ENCODE peak calls at places on chromosomes 5 and 9, in nine cellular contexts. P is PC-9, D is psoas muscle, M is OCI-LY7, K is lung, F is PC-3, O is SJSA1, W is tibial nerve, I is GM23338. X is an unnamed sample. For H3K4me1, the result is how much of the 10 kb centered on the place peaks cover.

GRCh38 chr9:96021616-96022444 is 146.3 kb downstream of the ERCC6L2 start:
- DNase-seq in P (no peak), D (no peak), M (no peak), K (no peak), F (no peak), O (no peak), W (no peak), I (peak), X (no peak)

GRCh38 chr5:6632324-6632930 is 417 bp downstream of the NSUN2 start:
- DNase-seq in P (no peak), D (no peak), M (peak), K (peak), F (peak), O (peak), W (no peak), I (peak), X (no peak)

GRCh38 chr5:140570058-140570457 is 5.4 kb downstream of the SLC35A4 start:
- DNase-seq in P (no peak), D (no peak), M (no peak), K (no peak), F (no peak), O (no peak), W (no peak), I (no peak), X (no peak)

GRCh38 chr9:124295097-124295794 is 37.5 kb downstream of the NEK6 start:
- DNase-seq in P (no peak), D (no peak), M (no peak), K (no peak), F (no peak), O (no peak), W (no peak), I (no peak), X (no peak)

GRCh38 chr5:143245929-143246561 is 157.4 kb downstream of the NR3C1 start:
- DNase-seq in P (peak), D (peak), M (no peak), K (no peak), F (peak), O (peak), W (no peak), I (no peak), X (no peak)

GRCh38 chr9:16515879-16516289 is 354.6 kb downstream of the BNC2 start:
- DNase-seq in P (no peak), D (no peak), M (no peak), K (no peak), F (no peak), O (no peak), W (peak), I (peak), X (peak)

GRCh38 chr9:16809912-16810610 is 60.4 kb downstream of the BNC2 start:
- DNase-seq in P (peak), D (no peak), M (no peak), K (no peak), F (peak), O (no peak), W (no peak), I (peak), X (peak)

GRCh38 chr9:91558879-91559278 is 135.2 kb upstream of the NFIL3 start:
- DNase-seq in P (no peak), D (no peak), M (no peak), K (no peak), F (no peak), O (no peak), W (no peak), I (no peak), X (no peak)

GRCh38 chr5:132190161-132190817 is 37.4 kb downstream of the P4HA2 start:
- DNase-seq in P (peak), D (no peak), M (peak), K (no peak), F (peak), O (peak), W (peak), I (peak), X (no peak)

GRCh38 chr5:26813235-26813634 is 225.2 kb downstream of the CDH9 start:
- DNase-seq in P (no peak), D (no peak), M (no peak), K (no peak), F (no peak), O (no peak), W (no peak), I (no peak), X (no peak)

GRCh38 chr9:13139641-13140171 is 139.8 kb downstream of the MPDZ start:
- DNase-seq in P (peak), D (no peak), M (no peak), K (no peak), F (peak), O (peak), W (no peak), I (peak), X (no peak)

GRCh38 chr5:107580902-107581823 is 89.6 kb downstream of the EFNA5 start:
- DNase-seq in P (no peak), D (no peak), M (no peak), K (no peak), F (no peak), O (no peak), W (no peak), I (no peak), X (no peak)

GRCh38 chr5:65620021-65620420 is 4.1 kb downstream of the TRIM23 start:
- DNase-seq in P (no peak), D (no peak), M (no peak), K (no peak), F (no peak), O (no peak), W (no peak), I (no peak), X (no peak)

GRCh38 chr9:99966720-99967119 is 60.3 kb downstream of the STX17 start:
- DNase-seq in P (peak), D (no peak), M (no peak), K (no peak), F (peak), O (no peak), W (no peak), I (peak), X (peak)

GRCh38 chr5:127042593-127042992 is 12.2 kb upstream of the MARCHF3 start:
- DNase-seq in P (no peak), D (no peak), M (peak), K (no peak), F (no peak), O (no peak), W (no peak), I (peak), X (no peak)

GRCh38 chr5:29337030-29337429 is 1856.5 kb upstream of the CDH6 start:
- DNase-seq in P (no peak), D (no peak), M (no peak), K (no peak), F (no peak), O (no peak), W (no peak), I (no peak), X (no peak)

GRCh38 chr5:132044207-132044606 is 16.2 kb upstream of the IL3 start:
- DNase-seq in P (no peak), D (no peak), M (no peak), K (no peak), F (no peak), O (peak), W (no peak), I (no peak), X (no peak)

GRCh38 chr5:130400091-130400490 is 495.8 kb downstream of the CHSY3 start:
- DNase-seq in P (no peak), D (no peak), M (no peak), K (no peak), F (peak), O (no peak), W (no peak), I (no peak), X (no peak)

GRCh38 chr9:107480386-107480789 is 9.2 kb downstream of the KLF4 start:
- DNase-seq in P (peak), D (peak), M (no peak), K (peak), F (peak), O (no peak), W (peak), I (no peak), X (no peak)

GRCh38 chr5:55668356-55668755 is 43.8 kb downstream of the SLC38A9 start:
- DNase-seq in P (peak), D (no peak), M (peak), K (no peak), F (peak), O (peak), W (no peak), I (no peak), X (no peak)

GRCh38 chr5:43017438-43017820 is 22.7 kb downstream of the ANXA2R start:
- DNase-seq in P (no peak), D (peak), M (peak), K (no peak), F (peak), O (peak), W (no peak), I (no peak), X (no peak)

GRCh38 chr9:133956520-133957076 is 35.5 kb downstream of the VAV2 start:
- DNase-seq in P (peak), D (peak), M (peak), K (no peak), F (no peak), O (no peak), W (no peak), I (peak), X (no peak)

GRCh38 chr5:10546186-10546585 is 17.7 kb upstream of the ANKRD33B start:
- DNase-seq in P (no peak), D (no peak), M (no peak), K (no peak), F (no peak), O (no peak), W (no peak), I (no peak), X (no peak)

GRCh38 chr5:74895906-74896305 is 29.7 kb upstream of the FAM169A start:
- DNase-seq in P (no peak), D (no peak), M (no peak), K (peak), F (peak), O (peak), W (peak), I (no peak), X (no peak)

GRCh38 chr5:45695011-45695667 is 1.0 kb downstream of the HCN1 start:
- DNase-seq in P (no peak), D (no peak), M (no peak), K (no peak), F (no peak), O (no peak), W (no peak), I (peak), X (no peak)

GRCh38 chr5:149166128-149166527 is 24.8 kb downstream of the ABLIM3 start:
- DNase-seq in P (no peak), D (no peak), M (no peak), K (no peak), F (peak), O (no peak), W (no peak), I (no peak), X (no peak)

GRCh38 chr5:78497573-78498533 is 137.4 kb downstream of the SCAMP1 start:
- DNase-seq in P (no peak), D (no peak), M (peak), K (no peak), F (no peak), O (no peak), W (no peak), I (no peak), X (no peak)

GRCh38 chr9:114889802-114890224 is 40.6 kb downstream of the TNFSF8 start:
- DNase-seq in P (peak), D (no peak), M (peak), K (peak), F (peak), O (no peak), W (no peak), I (no peak), X (no peak)

GRCh38 chr9:132074736-132075135 is 4.9 kb downstream of the MED27 start:
- DNase-seq in P (no peak), D (no peak), M (no peak), K (no peak), F (no peak), O (no peak), W (no peak), I (no peak), X (no peak)

GRCh38 chr5:79821-80220 is 12.1 kb upstream of the PLEKHG4B start:
- DNase-seq in P (no peak), D (no peak), M (no peak), K (no peak), F (no peak), O (no peak), W (no peak), I (no peak), X (no peak)

GRCh38 chr9:123434619-123435240 is 78.7 kb downstream of the CRB2 start:
- DNase-seq in P (no peak), D (no peak), M (no peak), K (no peak), F (no peak), O (no peak), W (no peak), I (peak), X (peak)

GRCh38 chr9:69667306-69667705 is 4.9 kb downstream of the APBA1 start:
- DNase-seq in P (no peak), D (no peak), M (no peak), K (no peak), F (no peak), O (no peak), W (no peak), I (peak), X (no peak)

DNA sequence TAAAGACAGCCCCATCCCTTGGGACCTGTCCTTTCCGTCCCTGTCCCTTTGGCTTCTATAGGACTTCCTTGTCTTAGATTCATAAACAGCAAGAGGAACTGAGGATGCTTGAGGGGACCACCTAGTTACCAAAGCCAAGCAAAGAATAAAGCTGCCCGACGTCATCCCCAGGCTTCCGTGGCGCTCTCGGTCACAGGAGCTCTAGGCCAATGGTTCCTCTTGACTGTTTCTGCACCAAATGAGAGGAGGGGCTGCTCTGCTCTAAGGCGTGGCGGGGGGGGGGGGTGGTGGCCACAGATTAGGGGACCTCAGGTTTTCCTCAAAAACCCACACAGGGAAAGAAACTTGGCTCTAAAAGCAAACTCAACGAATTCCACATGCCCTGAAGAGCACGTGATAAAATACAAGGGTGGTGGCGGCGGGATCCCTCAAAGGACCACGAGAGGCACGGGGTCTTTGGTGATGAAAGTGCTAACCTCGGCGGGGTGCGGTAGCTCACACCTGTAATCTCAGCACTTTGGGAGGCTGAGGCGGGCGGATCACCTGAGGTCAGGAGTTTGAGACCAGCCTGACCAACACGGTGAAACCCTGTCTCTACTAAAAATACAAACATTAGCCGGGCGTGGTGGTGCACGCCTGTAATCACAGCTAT is 53.7 kb downstream of the USP20 start:
- DNase-seq in P (no peak), D (no peak), M (no peak), K (no peak), F (no peak), O (no peak), W (no peak), I (no peak), X (no peak)
- H3K4me1 ChIP-seq in P (under half), D (under half), M (half or more), K (under half), F (under half), O (half or more), W (under half), I (under half), X (under half)

GRCh38 chr5:1563617-1564181 is 39.9 kb upstream of the LPCAT1 start:
- DNase-seq in P (no peak), D (no peak), M (no peak), K (no peak), F (no peak), O (no peak), W (no peak), I (no peak), X (no peak)
- H3K27ac ChIP-seq in P (no peak), D (no peak), M (no peak), K (no peak), F (peak), O (no peak), W (no peak), I (no peak), X (no peak)

GRCh38 chr9:136585531-136586120 is 39.8 kb upstream of the NOTCH1 start:
- DNase-seq in P (no peak), D (no peak), M (no peak), K (no peak), F (no peak), O (no peak), W (no peak), I (no peak), X (no peak)
- H3K4me1 ChIP-seq in P (under half), D (under half), M (under half), K (under half), F (under half), O (under half), W (under half), I (under half), X (under half)

GRCh38 chr5:181164076-181164952 is 16.9 kb downstream of the OR2V2 start:
- DNase-seq in P (no peak), D (no peak), M (no peak), K (no peak), F (no peak), O (no peak), W (no peak), I (peak), X (no peak)

GRCh38 chr5:181159286-181160143 is 12.1 kb downstream of the OR2V2 start:
- DNase-seq in P (peak), D (peak), M (peak), K (peak), F (peak), O (peak), W (peak), I (peak), X (no peak)

GRCh38 chr5:181163487-181164075 is 16.2 kb downstream of the OR2V2 start:
- DNase-seq in P (no peak), D (no peak), M (peak), K (no peak), F (no peak), O (no peak), W (no peak), I (peak), X (no peak)

GRCh38 chr5:181160144-181160754 is 12.9 kb downstream of the OR2V2 start:
- DNase-seq in P (peak), D (peak), M (peak), K (no peak), F (peak), O (no peak), W (peak), I (peak), X (no peak)

GRCh38 chr5:181161534-181162175 is 14.3 kb downstream of the OR2V2 start:
- DNase-seq in P (no peak), D (no peak), M (no peak), K (no peak), F (no peak), O (no peak), W (no peak), I (no peak), X (no peak)
- H3K27ac ChIP-seq in P (peak), D (no peak), M (peak), K (no peak), F (peak), O (no peak), W (peak), I (no peak), X (no peak)

DNA sequence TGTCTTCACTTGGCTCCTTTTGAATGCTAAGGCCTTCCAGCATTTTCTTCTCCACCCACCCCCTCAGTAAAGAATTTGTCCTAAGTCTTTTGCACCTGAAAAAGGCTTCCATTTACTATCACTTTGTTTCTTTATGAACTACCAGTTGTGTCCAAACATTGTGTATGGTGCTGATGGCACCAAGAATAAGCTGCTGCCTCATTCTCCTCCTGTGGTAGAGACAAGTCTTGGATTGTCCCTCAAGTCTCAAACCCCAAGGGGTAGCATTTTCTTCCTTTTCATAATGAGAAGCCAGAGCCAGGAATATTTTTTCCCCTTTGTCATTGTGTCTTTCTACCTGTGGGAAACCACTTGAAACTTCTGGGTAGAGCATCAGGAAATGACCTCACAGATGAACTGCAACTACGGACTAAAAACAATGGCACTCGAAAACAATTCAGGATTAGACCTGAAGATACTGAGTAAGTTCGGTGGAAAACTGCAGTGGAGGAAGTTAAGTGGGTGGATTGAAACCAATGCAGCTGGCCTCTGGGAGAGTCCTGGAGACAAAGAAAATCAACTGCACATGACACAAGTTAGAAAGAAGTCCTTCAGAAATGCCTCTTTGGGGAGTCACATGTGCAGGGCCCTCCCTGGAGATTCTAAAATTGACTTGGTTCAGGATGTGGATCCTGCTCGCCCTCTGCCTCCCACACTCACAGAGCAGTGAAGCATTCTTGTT is 80.5 kb downstream of the SH3RF2 start:
- DNase-seq in P (no peak), D (no peak), M (no peak), K (no peak), F (no peak), O (no peak), W (no peak), I (no peak), X (no peak)
- H3K4me1 ChIP-seq in P (under half), D (under half), M (under half), K (under half), F (under half), O (under half), W (under half), I (under half), X (under half)

DNA sequence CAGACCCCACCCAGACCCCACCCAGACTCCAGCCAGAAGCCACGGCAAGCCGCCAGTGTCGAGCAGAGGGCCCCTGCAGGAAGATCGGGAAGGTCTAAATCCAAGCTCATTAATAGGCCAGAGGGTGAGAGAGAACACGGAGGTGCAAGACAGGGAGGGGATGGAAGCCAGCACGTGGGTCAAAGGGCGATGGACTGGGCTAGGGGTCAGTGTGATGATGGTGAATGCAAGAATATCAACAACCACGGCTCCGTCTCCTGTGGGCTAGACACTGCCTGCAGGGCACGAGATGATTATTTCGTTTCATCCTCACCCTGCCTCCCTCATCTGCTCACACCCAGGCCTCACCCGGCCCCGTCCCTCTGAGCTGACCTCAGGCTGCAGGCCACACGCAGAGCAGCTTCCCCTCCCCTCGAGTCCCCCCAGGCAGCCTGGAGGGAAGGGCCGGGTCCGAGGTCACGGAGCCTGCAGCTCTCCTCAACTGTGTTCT is 122.0 kb downstream of the COL23A1 start:
- DNase-seq in P (no peak), D (no peak), M (no peak), K (no peak), F (no peak), O (peak), W (no peak), I (no peak), X (no peak)
- H3K27ac ChIP-seq in P (no peak), D (no peak), M (no peak), K (no peak), F (no peak), O (no peak), W (peak), I (no peak), X (no peak)

GRCh38 chr9:89219637-89220036 is 41.0 kb upstream of the SHC3 start:
- DNase-seq in P (no peak), D (no peak), M (no peak), K (no peak), F (no peak), O (no peak), W (no peak), I (no peak), X (no peak)

GRCh38 chr9:89223398-89223977 is 44.9 kb upstream of the SHC3 start:
- DNase-seq in P (no peak), D (no peak), M (no peak), K (no peak), F (no peak), O (no peak), W (no peak), I (no peak), X (no peak)

GRCh38 chr9:89213481-89213880 is 34.9 kb upstream of the SHC3 start:
- DNase-seq in P (no peak), D (no peak), M (no peak), K (no peak), F (no peak), O (no peak), W (no peak), I (no peak), X (no peak)

GRCh38 chr9:89215342-89215741 is 36.7 kb upstream of the SHC3 start:
- DNase-seq in P (no peak), D (no peak), M (no peak), K (no peak), F (no peak), O (peak), W (no peak), I (no peak), X (no peak)

GRCh38 chr9:89218040-89218928 is 39.7 kb upstream of the SHC3 start:
- DNase-seq in P (no peak), D (no peak), M (no peak), K (no peak), F (no peak), O (no peak), W (no peak), I (peak), X (no peak)
- H3K4me1 ChIP-seq in P (under half), D (under half), M (under half), K (under half), F (under half), O (under half), W (under half), I (under half), X (under half)

GRCh38 chr5:67013719-67014118 is 182.9 kb downstream of the CD180 start:
- DNase-seq in P (no peak), D (no peak), M (no peak), K (no peak), F (no peak), O (no peak), W (no peak), I (no peak), X (no peak)
- H3K27ac ChIP-seq in P (peak), D (peak), M (no peak), K (no peak), F (peak), O (no peak), W (no peak), I (no peak), X (no peak)